ENCODE peak calls at places on chromosomes 1 and 21, in ten cellular contexts. G is upper lobe of right lung; O is heart right ventricle; H is esophagus squamous epithelium; M is CD8-positive, alpha-beta memory T cell; J is HepG2; Y is uterus; P is ovary; Z is left ventricle myocardium inferior; A is heart left ventricle. L is an unnamed sample.

GRCh38 chr21:32604484-32604883 is 7.7 kb downstream of the CFAP298 start:
- DNase-seq in M (no peak), Y (no peak), O (no peak), P (no peak), H (no peak), A (no peak), G (no peak), J (no peak), Z (no peak), L (no peak)

GRCh38 chr21:42924433-42924751 is 1.0 kb downstream of the ERVH48-1 start:
- DNase-seq in Y (no peak), Z (no peak), A (peak; percentile 6), O (no peak), P (no peak), H (no peak), J (no peak), M (no peak), G (no peak), L (no peak)

GRCh38 chr1:17948594-17948993 is 159.0 kb upstream of the IGSF21 start:
- DNase-seq in H (no peak), P (no peak), Z (no peak), M (no peak), O (no peak), Y (no peak), J (no peak), A (no peak), G (no peak), L (no peak)

GRCh38 chr1:68571499-68571898 is 74.6 kb upstream of the DEPDC1 start:
- DNase-seq in H (no peak), G (no peak), Z (no peak), Y (no peak), A (no peak), O (no peak), M (no peak), P (no peak), J (no peak), L (no peak)

GRCh38 chr1:56033321-56034037 is 545.9 kb downstream of the PLPP3 start:
- DNase-seq in Y (no peak), J (no peak), P (no peak), Z (no peak), G (no peak), H (no peak), M (no peak), A (no peak), O (no peak), L (no peak)

GRCh38 chr1:53949023-53949611 is 3.0 kb downstream of the LRRC42 start:
- DNase-seq in H (no peak), A (no peak), O (peak; percentile 21), G (no peak), Z (no peak), Y (peak; percentile 43), J (peak; percentile 65), P (no peak), M (no peak), L (no peak)

GRCh38 chr1:181143081-181143859 is 54.8 kb downstream of the IER5 start:
- DNase-seq in M (no peak), G (no peak), H (no peak), P (no peak), A (no peak), J (no peak), Y (peak; percentile 67), Z (no peak), O (no peak), L (no peak)

GRCh38 chr1:243244420-243244819 is 10.7 kb downstream of the CEP170 start:
- DNase-seq in Y (no peak), H (no peak), A (no peak), O (no peak), G (no peak), Z (no peak), M (no peak), P (no peak), J (no peak), L (no peak)

GRCh38 chr1:16248603-16249534 is 11.9 kb upstream of the CPLANE2 start:
- DNase-seq in Y (peak; percentile 88), M (no peak), J (no peak), P (peak; percentile 91), A (peak; percentile 88), O (peak; percentile 71), Z (peak; percentile 86), G (peak; percentile 85), H (no peak), L (peak; percentile 88)
- H3K4me1 ChIP-seq in Y (peaks cover 28% of the 10 kb centered on the region), M (peaks cover 18% of the 10 kb centered on the region), J (peaks cover 6% of the 10 kb centered on the region), P (peaks cover 30% of the 10 kb centered on the region), A (peaks cover 35% of the 10 kb centered on the region), O (peaks cover 59% of the 10 kb centered on the region), Z (peaks cover 87% of the 10 kb centered on the region), G (peaks cover 40% of the 10 kb centered on the region), H (peaks cover 28% of the 10 kb centered on the region), L (peaks cover 46% of the 10 kb centered on the region)

GRCh38 chr1:153613406-153613805 is 469 bp upstream of the S100A16 start:
- DNase-seq in Y (no peak), Z (no peak), A (no peak), J (no peak), O (no peak), P (no peak), M (no peak), H (no peak), G (no peak), L (no peak)
- H3K27ac ChIP-seq in Y (peak overlapping the region; percentile 90), Z (peak overlapping the region; percentile 87), A (peak overlapping the region; percentile 87), J (peak overlapping the region; percentile 66), O (peak overlapping the region; percentile 86), P (peak overlapping the region; percentile 93), M (no peak overlapping the region), H (peak overlapping the region; percentile 96), G (peak overlapping the region; percentile 86), L (peak overlapping the region; percentile 88)

GRCh38 chr1:227940791-227941241 is 6.9 kb downstream of the WNT9A start:
- DNase-seq in M (peak; percentile 36), Z (no peak), J (no peak), P (no peak), H (no peak), G (peak; percentile 54), O (no peak), A (no peak), Y (no peak), L (no peak)
- H3K4me1 ChIP-seq in M (no peaks in the 10 kb centered on the region), Z (peaks cover 41% of the 10 kb centered on the region), J (peaks cover under 1% of the 10 kb centered on the region), P (peaks cover 3% of the 10 kb centered on the region), H (peaks cover 16% of the 10 kb centered on the region), G (peaks cover 5% of the 10 kb centered on the region), O (peaks cover 39% of the 10 kb centered on the region), A (peaks cover 17% of the 10 kb centered on the region), Y (peaks cover under 1% of the 10 kb centered on the region), L (peaks cover 11% of the 10 kb centered on the region)

GRCh38 chr1:85428471-85429077 is 36.4 kb downstream of the DDAH1 start:
- DNase-seq in J (no peak), P (no peak), O (no peak), G (no peak), Z (no peak), H (no peak), M (no peak), Y (no peak), A (no peak), L (no peak)
- H3K27ac ChIP-seq in J (no peak overlapping the region), P (no peak overlapping the region), O (no peak overlapping the region), G (no peak overlapping the region), Z (no peak overlapping the region), H (no peak overlapping the region), M (no peak overlapping the region), Y (no peak overlapping the region), A (no peak overlapping the region), L (no peak overlapping the region)

DNA sequence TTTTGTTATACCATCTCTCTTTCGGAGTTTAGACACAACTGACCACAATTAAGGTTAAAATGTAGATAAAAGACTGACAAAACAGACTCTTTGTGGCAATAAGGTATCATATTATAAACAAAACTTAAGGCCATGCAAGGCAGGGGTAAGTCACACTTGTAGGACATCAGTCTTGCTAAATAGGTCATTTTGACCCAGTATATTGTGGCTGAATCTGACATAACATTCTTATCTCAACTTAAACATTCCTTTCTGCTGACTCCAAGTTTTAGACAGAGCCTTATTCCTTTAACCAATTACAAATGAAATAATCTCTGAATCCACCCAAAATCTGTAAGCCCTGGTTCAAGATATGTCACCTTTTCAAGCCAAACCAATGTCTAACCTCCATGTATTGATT is 733.4 kb upstream of the B3GALT2 start:
- DNase-seq in H (no peak), M (no peak), P (no peak), G (no peak), A (no peak), Y (no peak), O (no peak), Z (no peak), J (no peak), L (no peak)
- H3K4me1 ChIP-seq in H (no peaks in the 10 kb centered on the region), M (no peaks in the 10 kb centered on the region), P (no peaks in the 10 kb centered on the region), G (no peaks in the 10 kb centered on the region), A (no peaks in the 10 kb centered on the region), Y (no peaks in the 10 kb centered on the region), O (no peaks in the 10 kb centered on the region), Z (no peaks in the 10 kb centered on the region), J (no peaks in the 10 kb centered on the region), L (no peaks in the 10 kb centered on the region)

GRCh38 chr1:30686236-30686635 is 37.1 kb downstream of the MATN1 start:
- DNase-seq in A (no peak), M (no peak), P (no peak), Z (no peak), O (no peak), J (no peak), G (peak; percentile 31), Y (no peak), H (no peak), L (no peak)
- H3K27ac ChIP-seq in A (no peak overlapping the region), M (no peak overlapping the region), P (no peak overlapping the region), Z (no peak overlapping the region), O (no peak overlapping the region), J (no peak overlapping the region), G (no peak overlapping the region), Y (peak overlapping the region; percentile 90), H (peak overlapping the region; percentile 14), L (no peak overlapping the region)

GRCh38 chr1:105172803-105173202 is 1423.1 kb downstream of the AMY1C start:
- DNase-seq in Y (no peak), Z (no peak), M (no peak), A (no peak), P (no peak), J (no peak), G (no peak), H (no peak), O (no peak), L (no peak)
- H3K4me1 ChIP-seq in Y (no peaks in the 10 kb centered on the region), Z (no peaks in the 10 kb centered on the region), M (no peaks in the 10 kb centered on the region), A (no peaks in the 10 kb centered on the region), P (no peaks in the 10 kb centered on the region), J (no peaks in the 10 kb centered on the region), G (no peaks in the 10 kb centered on the region), H (no peaks in the 10 kb centered on the region), O (no peaks in the 10 kb centered on the region), L (no peaks in the 10 kb centered on the region)

DNA sequence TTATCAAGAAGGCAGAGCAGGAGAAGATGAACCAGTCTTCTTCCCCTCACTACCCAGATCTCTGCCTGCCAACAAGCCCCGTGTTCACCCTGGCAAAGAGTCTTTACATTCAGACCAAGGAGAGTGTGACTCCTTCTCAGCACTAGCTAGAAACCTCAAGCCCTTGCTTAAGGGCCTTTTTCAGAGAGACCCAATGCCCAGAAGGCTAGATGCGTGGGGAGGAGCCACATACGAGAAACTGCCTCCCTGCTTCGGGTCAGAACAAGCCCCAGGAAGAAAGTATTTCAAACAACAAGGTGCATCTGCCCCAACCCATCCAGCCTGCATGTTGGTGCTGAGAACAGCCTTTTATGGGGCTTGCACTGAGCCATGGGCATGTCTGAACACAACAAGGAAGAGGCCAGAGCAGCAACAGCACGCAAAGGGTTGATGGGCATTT is 152.7 kb upstream of the CAMK1G start:
- DNase-seq in M (no peak), Z (no peak), H (no peak), A (no peak), P (no peak), O (no peak), Y (no peak), J (no peak), G (no peak), L (no peak)
- H3K27ac ChIP-seq in M (no peak overlapping the region), Z (no peak overlapping the region), H (peak overlapping the region; percentile 93), A (no peak overlapping the region), P (no peak overlapping the region), O (no peak overlapping the region), Y (no peak overlapping the region), J (no peak overlapping the region), G (no peak overlapping the region), L (no peak overlapping the region)

GRCh38 chr1:93577536-93578432 is 103.9 kb downstream of the BCAR3 start:
- DNase-seq in H (no peak), A (no peak), Y (no peak), Z (peak; percentile 11), M (no peak), O (no peak), P (no peak), J (no peak), G (no peak), L (no peak)
- H3K4me1 ChIP-seq in H (no peaks in the 10 kb centered on the region), A (peaks cover 20% of the 10 kb centered on the region), Y (no peaks in the 10 kb centered on the region), Z (peaks cover 74% of the 10 kb centered on the region), M (no peaks in the 10 kb centered on the region), O (peaks cover 37% of the 10 kb centered on the region), P (peaks cover 4% of the 10 kb centered on the region), J (peaks cover 36% of the 10 kb centered on the region), G (peaks cover 10% of the 10 kb centered on the region), L (peaks cover 8% of the 10 kb centered on the region)